ENCODE peak calls at places on chromosomes 16 and 17, in ten cellular contexts. L is tibial nerve, R is heart left ventricle, U is lower leg skin, N is thyroid gland, B is breast epithelium, J is IMR-90, C is H54, E is K562, T is Peyer's patch. K is an unnamed sample.

GRCh38 chr17:72334205-72334604 is 213.4 kb downstream of the SOX9 start:
- DNase-seq in T (no peak), N (no peak), R (no peak), B (no peak), L (no peak), J (peak; percentile 89), U (no peak), C (no peak), E (no peak), K (no peak)

GRCh38 chr17:76714822-76715461 is 4.2 kb upstream of the MXRA7 start:
- DNase-seq in E (no peak), B (no peak), L (peak; percentile 89), N (peak; percentile 85), C (no peak), J (peak; percentile 59), R (peak; percentile 70), T (peak; percentile 87), U (peak; percentile 94), K (no peak)

GRCh38 chr17:14813649-14814048 is 451.5 kb downstream of the PMP22 start:
- DNase-seq in B (no peak), U (no peak), N (peak; percentile 3), C (no peak), E (peak; percentile 20), T (no peak), R (peak; percentile 19), J (no peak), L (no peak), K (no peak)

GRCh38 chr16:88685156-88686061 is 898 bp downstream of the SNAI3 start:
- DNase-seq in J (peak; percentile 67), E (peak; percentile 64), U (peak; percentile 85), R (no peak), T (peak; percentile 75), C (peak; percentile 78), N (peak; percentile 31), L (no peak), B (no peak), K (no peak)

GRCh38 chr17:66655861-66656260 is 179.1 kb upstream of the CACNG5 start:
- DNase-seq in U (no peak), C (no peak), N (no peak), T (no peak), R (no peak), J (peak; percentile 80), B (no peak), E (no peak), L (no peak), K (no peak)

GRCh38 chr17:75773121-75773807 is 8.3 kb upstream of the GALK1 start:
- DNase-seq in C (no peak), U (peak; percentile 85), R (no peak), B (peak; percentile 19), N (no peak), J (no peak), L (no peak), E (no peak), T (peak; percentile 45), K (no peak)

GRCh38 chr17:65750166-65750565 is 188.7 kb upstream of the AXIN2 start:
- DNase-seq in B (no peak), E (no peak), U (no peak), L (no peak), J (no peak), T (no peak), C (no peak), N (no peak), R (no peak), K (no peak)

GRCh38 chr17:55177159-55177913 is 87.4 kb upstream of the HLF start:
- DNase-seq in B (no peak), L (no peak), E (no peak), R (no peak), N (peak; percentile 18), T (no peak), C (no peak), U (no peak), J (no peak), K (no peak)

GRCh38 chr16:58487566-58488351 is 12.2 kb upstream of the NDRG4 start:
- DNase-seq in B (peak; percentile 51), U (peak; percentile 95), N (peak; percentile 80), J (peak; percentile 67), C (peak; percentile 83), R (peak; percentile 87), T (peak; percentile 85), E (peak; percentile 84), L (peak; percentile 78), K (peak; percentile 89)

GRCh38 chr17:29291163-29291752 is 2.7 kb downstream of the NUFIP2 start:
- DNase-seq in U (no peak), C (no peak), N (no peak), L (peak; percentile 57), E (no peak), T (no peak), B (no peak), R (no peak), J (peak; percentile 77), K (peak; percentile 24)

GRCh38 chr16:47260496-47260895 is 116.8 kb upstream of the NETO2 start:
- DNase-seq in T (no peak), L (no peak), B (no peak), R (no peak), C (no peak), E (no peak), U (no peak), N (no peak), J (no peak), K (no peak)

GRCh38 chr16:64983983-64984382 is 137.9 kb downstream of the CDH11 start:
- DNase-seq in J (peak; percentile 89), N (no peak), T (no peak), L (peak; percentile 7), C (peak; percentile 23), E (peak; percentile 24), B (no peak), R (peak; percentile 49), U (no peak), K (peak; percentile 2)

GRCh38 chr17:50125420-50125997 is 4.5 kb downstream of the SAMD14 start:
- DNase-seq in C (no peak), B (no peak), T (no peak), J (no peak), U (no peak), L (no peak), E (no peak), N (no peak), R (no peak), K (no peak)

GRCh38 chr17:68861602-68862001 is 93.6 kb downstream of the ABCA8 start:
- DNase-seq in L (no peak), U (no peak), N (no peak), T (no peak), E (no peak), R (no peak), J (no peak), C (no peak), B (no peak), K (no peak)

GRCh38 chr17:56909742-56910508 is 3.9 kb downstream of the TRIM25 start:
- DNase-seq in E (peak; percentile 46), R (no peak), L (peak; percentile 55), B (no peak), U (peak; percentile 89), N (no peak), T (peak; percentile 64), J (no peak), C (no peak), K (no peak)
- TF ChIP-seq POLR2A in E (no peak), R (no peak), L (no peak), B (no peak), U (no peak), N (no peak), T (no peak), J (no peak), C (no peak), K (no peak)

DNA sequence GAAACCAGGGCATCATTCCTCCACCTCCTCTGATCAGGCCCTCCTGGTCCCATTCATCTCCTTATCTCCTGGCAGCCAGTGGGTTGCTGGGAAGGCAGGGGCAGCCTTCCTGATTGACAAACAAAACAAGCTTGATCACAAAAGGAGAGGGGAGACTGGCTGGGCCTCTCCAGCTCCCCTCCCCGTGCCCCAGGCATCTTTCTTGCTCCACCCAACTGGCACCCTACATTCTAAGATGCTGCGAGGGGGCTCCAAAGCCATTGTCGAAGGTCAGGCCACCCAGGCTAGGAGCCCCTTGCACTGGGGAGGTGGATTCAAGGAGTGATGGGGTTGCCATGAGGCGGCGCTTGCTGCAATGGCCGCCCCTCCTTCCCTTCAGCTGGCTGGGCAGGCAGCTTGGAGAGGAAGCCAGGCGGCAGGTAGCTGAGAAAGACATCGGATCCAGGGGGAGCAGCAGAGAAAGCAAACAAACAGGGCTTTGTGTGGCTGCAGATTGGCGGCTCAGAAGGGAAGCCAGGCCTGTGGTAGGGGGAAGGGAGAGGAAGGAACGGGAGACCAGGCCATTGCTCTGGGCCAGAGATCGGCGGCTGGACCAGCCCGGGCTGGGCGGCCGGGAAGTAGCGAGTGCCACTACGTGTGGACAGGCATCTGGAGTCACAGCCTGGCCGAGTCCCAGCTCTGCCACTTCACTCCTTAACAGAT is 12.1 kb downstream of the RAI1 start:
- DNase-seq in J (no peak), B (peak; percentile 87), L (peak; percentile 27), R (peak; percentile 62), U (no peak), C (no peak), T (no peak), E (no peak), N (peak; percentile 85), K (no peak)
- TF ChIP-seq POLR2A in J (no peak), B (peak; percentile 13), L (no peak), R (no peak), U (no peak), C (no peak), T (no peak), E (no peak), N (peak; percentile 5), K (no peak)

GRCh38 chr16:69311533-69312388 is 611 bp downstream of the VPS4A start:
- DNase-seq in U (peak; percentile 87), T (peak; percentile 66), N (peak; percentile 41), E (no peak), L (no peak), C (peak; percentile 50), R (no peak), B (peak; percentile 24), J (no peak), K (peak; percentile 57)

GRCh38 chr16:69310479-69311114 is 553 bp upstream of the VPS4A start:
- DNase-seq in T (peak; percentile 44), B (no peak), C (no peak), U (no peak), E (no peak), L (no peak), J (no peak), R (no peak), N (peak; percentile 10), K (no peak)

GRCh38 chr16:69313469-69313868 is 2.3 kb downstream of the VPS4A start:
- DNase-seq in N (no peak), U (no peak), J (no peak), C (no peak), E (no peak), B (no peak), L (no peak), R (no peak), T (no peak), K (no peak)

GRCh38 chr16:69309316-69309715 is 1.8 kb upstream of the VPS4A start:
- DNase-seq in E (no peak), U (peak; percentile 86), T (peak; percentile 44), B (no peak), L (peak; percentile 29), N (peak; percentile 29), J (no peak), R (no peak), C (no peak), K (no peak)

GRCh38 chr16:69311115-69311532 is at the start of gene VPS4A:
- DNase-seq in J (peak; percentile 94), B (peak; percentile 94), T (peak; percentile 98), U (peak; percentile 99), N (peak; percentile 96), R (peak; percentile 96), L (peak; percentile 95), E (peak; percentile 98), C (peak; percentile 95), K (peak; percentile 97)
- TF ChIP-seq POLR2A in J (peak; percentile 70), B (no peak), T (peak; percentile 87), U (no peak), N (peak; percentile 81), R (no peak), L (peak; percentile 62), E (no peak), C (peak; percentile 80), K (no peak)

GRCh38 chr16:79301036-79301435 is 299.5 kb downstream of the MAF start:
- DNase-seq in C (no peak), U (no peak), R (no peak), E (no peak), B (no peak), N (peak; percentile 54), J (no peak), L (no peak), T (no peak), K (no peak)
- TF ChIP-seq POLR2A in C (no peak), U (no peak), R (no peak), E (no peak), B (no peak), N (no peak), J (no peak), L (no peak), T (no peak), K (no peak)